ENCODE peak calls at places on chromosomes 12 and 14, in six cellular contexts. Q is NCI-H1092 treated with DMSO at 0.1 percent for 48 hours, Z is retina, A is left lobe of liver, L is fibroblast of pulmonary artery, I is body of pancreas. D is an unnamed sample.

GRCh38 chr12:19799886-19800602 is 360.8 kb downstream of the AEBP2 start:
- DNase-seq in A (no peak), I (no peak), Q (no peak), L (peak), Z (no peak), D (no peak)

GRCh38 chr14:21860172-21860571 is 186.6 kb upstream of the OR4E1 start:
- DNase-seq in I (no peak), Z (no peak), Q (no peak), L (peak), A (no peak), D (peak)

GRCh38 chr14:31060253-31060875 is 34.2 kb upstream of the STRN3 start:
- DNase-seq in A (no peak), I (no peak), Q (no peak), L (no peak), Z (no peak), D (no peak)

GRCh38 chr14:57389646-57390036 is 745 bp upstream of the NAA30 start:
- DNase-seq in I (peak), Q (no peak), Z (no peak), A (no peak), L (no peak), D (no peak)

GRCh38 chr12:95742586-95742985 is 48.0 kb downstream of the NTN4 start:
- DNase-seq in A (no peak), I (peak), L (no peak), Q (no peak), Z (no peak), D (no peak)

GRCh38 chr12:113119980-113120669 is 15.4 kb downstream of the RASAL1 start:
- DNase-seq in A (no peak), L (no peak), I (no peak), Z (no peak), Q (no peak), D (no peak)

GRCh38 chr14:44895716-44896115 is 66.0 kb downstream of the KLHL28 start:
- DNase-seq in L (peak), Q (no peak), I (no peak), Z (no peak), A (no peak), D (no peak)

GRCh38 chr12:105444050-105444808 is 113.7 kb downstream of the C12orf75 start:
- DNase-seq in A (no peak), I (no peak), Q (no peak), L (peak), Z (no peak), D (no peak)

GRCh38 chr12:53051058-53051880 is 1.4 kb downstream of the TNS2 start:
- DNase-seq in I (peak), A (peak), L (peak), Z (peak), Q (peak), D (no peak)

GRCh38 chr12:131309700-131310099 is 356.0 kb downstream of the ADGRD1 start:
- DNase-seq in Z (no peak), Q (no peak), I (no peak), A (no peak), L (no peak), D (no peak)

GRCh38 chr12:56521590-56522371 is at the start of gene RBMS2:
- DNase-seq in L (peak), Z (peak), A (peak), I (peak), Q (no peak), D (peak)

GRCh38 chr12:20436367-20436766 is 68.0 kb downstream of the PDE3A start:
- DNase-seq in Q (no peak), L (peak), A (no peak), Z (no peak), I (no peak), D (no peak)

GRCh38 chr12:98954506-98954905 is 309.4 kb downstream of the APAF1 start:
- DNase-seq in L (no peak), Z (no peak), A (no peak), Q (no peak), I (no peak), D (no peak)

GRCh38 chr12:23560611-23561010 is 388.9 kb downstream of the SOX5 start:
- DNase-seq in I (no peak), Q (no peak), Z (no peak), A (no peak), L (no peak), D (peak)

GRCh38 chr12:31603546-31604009 is 12.6 kb upstream of the DENND5B start:
- DNase-seq in I (no peak), Z (no peak), L (no peak), Q (no peak), A (no peak), D (peak)

GRCh38 chr12:108995370-108995992 is 25.4 kb downstream of the SVOP start:
- DNase-seq in A (no peak), Q (no peak), I (no peak), Z (no peak), L (no peak), D (no peak)

GRCh38 chr12:50387487-50387886 is 8.9 kb downstream of the FAM186A start:
- DNase-seq in Z (no peak), I (no peak), A (no peak), L (peak), Q (no peak), D (no peak)

GRCh38 chr14:64878775-64879634 is 702 bp downstream of the SPTB start:
- DNase-seq in A (no peak), L (no peak), Z (peak), Q (peak), I (peak), D (no peak)

GRCh38 chr14:93317836-93318807 is 14.7 kb downstream of the BTBD7 start:
- DNase-seq in Z (no peak), Q (no peak), L (peak), I (peak), A (no peak), D (no peak)